ENCODE peak calls at places on chromosome 15, in eight cellular contexts. Q is HFF-Myc; H is NT2/D1; E is IMR-90; V is CD8-positive, alpha-beta T cell; A is CD8-positive, alpha-beta memory T cell; I is NCI-H524; W is EL. U is an unnamed sample.

GRCh38 chr15:78051622-78052405 is 25.7 kb downstream of the TBC1D2B start:
- DNase-seq in Q (no peak), H (no peak), E (peak), V (no peak), A (no peak), I (no peak), W (peak), U (no peak)

GRCh38 chr15:23118208-23118607 is 18.4 kb downstream of the GOLGA6L1 start:
- DNase-seq in Q (no peak), H (no peak), E (no peak), V (no peak), A (no peak), I (no peak), W (no peak), U (no peak)

GRCh38 chr15:50940506-50940905 is 32.0 kb downstream of the AP4E1 start:
- DNase-seq in Q (no peak), H (no peak), E (peak), V (no peak), A (no peak), I (no peak), W (peak), U (peak)

GRCh38 chr15:42632100-42632675 is 56.8 kb downstream of the STARD9 start:
- DNase-seq in Q (no peak), H (no peak), E (no peak), V (no peak), A (no peak), I (no peak), W (no peak), U (no peak)

GRCh38 chr15:29686445-29687203 is 135.6 kb downstream of the TJP1 start:
- DNase-seq in Q (no peak), H (no peak), E (no peak), V (no peak), A (no peak), I (no peak), W (no peak), U (no peak)

GRCh38 chr15:72382146-72382545 is 6.3 kb upstream of the HEXA start:
- DNase-seq in Q (no peak), H (no peak), E (no peak), V (no peak), A (no peak), I (no peak), W (no peak), U (no peak)

GRCh38 chr15:57720861-57721260 is 14.3 kb downstream of the POLR2M start:
- DNase-seq in Q (no peak), H (no peak), E (peak), V (no peak), A (no peak), I (no peak), W (no peak), U (no peak)

GRCh38 chr15:71010997-71011396 is 104.3 kb upstream of the THSD4 start:
- DNase-seq in Q (no peak), H (no peak), E (no peak), V (no peak), A (no peak), I (no peak), W (no peak), U (no peak)

GRCh38 chr15:78147566-78147965 is 1.6 kb upstream of the IDH3A start:
- DNase-seq in Q (no peak), H (no peak), E (no peak), V (no peak), A (no peak), I (no peak), W (no peak), U (no peak)

GRCh38 chr15:41022487-41023090 is 69.3 kb downstream of the CHAC1 start:
- DNase-seq in Q (no peak), H (peak), E (peak), V (peak), A (no peak), I (peak), W (peak), U (peak)

GRCh38 chr15:60620707-60621106 is 141.8 kb upstream of the ICE2 start:
- DNase-seq in Q (no peak), H (no peak), E (peak), V (no peak), A (no peak), I (no peak), W (no peak), U (no peak)

GRCh38 chr15:90607361-90607760 is 77.6 kb downstream of the CRTC3 start:
- DNase-seq in Q (no peak), H (no peak), E (no peak), V (no peak), A (no peak), I (no peak), W (no peak), U (no peak)

GRCh38 chr15:45319472-45320214 is 58.7 kb downstream of the GATM start:
- DNase-seq in Q (no peak), H (no peak), E (no peak), V (no peak), A (no peak), I (no peak), W (no peak), U (no peak)

GRCh38 chr15:98970799-98971198 is 36.8 kb downstream of the PGPEP1L start:
- DNase-seq in Q (no peak), H (no peak), E (no peak), V (no peak), A (no peak), I (no peak), W (no peak), U (no peak)

GRCh38 chr15:75158402-75158801 is 43.3 kb upstream of the C15orf39 start:
- DNase-seq in Q (no peak), H (no peak), E (no peak), V (no peak), A (no peak), I (no peak), W (no peak), U (no peak)

GRCh38 chr15:77959094-77959879 is 118.2 kb downstream of the TBC1D2B start:
- DNase-seq in Q (peak), H (peak), E (peak), V (peak), A (peak), I (peak), W (peak), U (peak)

GRCh38 chr15:86300371-86301106 is 220.9 kb downstream of the AGBL1 start:
- DNase-seq in Q (no peak), H (no peak), E (no peak), V (no peak), A (no peak), I (no peak), W (no peak), U (no peak)

GRCh38 chr15:66720206-66721010 is 18.4 kb downstream of the SMAD6 start:
- DNase-seq in Q (no peak), H (no peak), E (peak), V (no peak), A (no peak), I (no peak), W (peak), U (no peak)

GRCh38 chr15:25543156-25543555 is 104.3 kb upstream of the UBE3A start:
- DNase-seq in Q (peak), H (no peak), E (peak), V (no peak), A (no peak), I (no peak), W (peak), U (peak)

GRCh38 chr15:92495468-92495867 is 101.8 kb downstream of the ST8SIA2 start:
- DNase-seq in Q (no peak), H (no peak), E (no peak), V (no peak), A (no peak), I (peak), W (no peak), U (no peak)

GRCh38 chr15:42118650-42119531 is 24.5 kb upstream of the PLA2G4D start:
- DNase-seq in Q (no peak), H (no peak), E (no peak), V (no peak), A (no peak), I (no peak), W (no peak), U (no peak)

GRCh38 chr15:72740202-72740601 is 43.4 kb downstream of the ADPGK start:
- DNase-seq in Q (no peak), H (no peak), E (no peak), V (no peak), A (no peak), I (no peak), W (no peak), U (no peak)

GRCh38 chr15:85362436-85363048 is 17.9 kb upstream of the AKAP13 start:
- DNase-seq in Q (no peak), H (no peak), E (no peak), V (no peak), A (no peak), I (no peak), W (no peak), U (no peak)

GRCh38 chr15:39514933-39515332 is 65.9 kb upstream of the THBS1 start:
- DNase-seq in Q (no peak), H (no peak), E (no peak), V (no peak), A (no peak), I (no peak), W (no peak), U (no peak)

GRCh38 chr15:67915374-67916050 is 75.7 kb upstream of the RNU6-1 start:
- DNase-seq in Q (no peak), H (no peak), E (no peak), V (no peak), A (no peak), I (no peak), W (no peak), U (no peak)

GRCh38 chr15:74176262-74177208 is 3.0 kb downstream of the ISLR start:
- DNase-seq in Q (no peak), H (peak), E (no peak), V (no peak), A (no peak), I (no peak), W (no peak), U (no peak)

GRCh38 chr15:80630981-80631380 is 64.1 kb upstream of the ABHD17C start:
- DNase-seq in Q (no peak), H (no peak), E (no peak), V (no peak), A (no peak), I (no peak), W (no peak), U (no peak)

GRCh38 chr15:25777047-25777446 is 86.1 kb downstream of the ATP10A start:
- DNase-seq in Q (no peak), H (no peak), E (no peak), V (no peak), A (no peak), I (no peak), W (no peak), U (no peak)

GRCh38 chr15:96225642-96226259 is 104.7 kb upstream of the NR2F2 start:
- DNase-seq in Q (no peak), H (no peak), E (no peak), V (no peak), A (no peak), I (no peak), W (no peak), U (no peak)

GRCh38 chr15:64133619-64134018 is 17.9 kb upstream of the SNX22 start:
- DNase-seq in Q (no peak), H (no peak), E (no peak), V (no peak), A (no peak), I (no peak), W (no peak), U (no peak)

GRCh38 chr15:86919581-86919980 is 839.9 kb downstream of the AGBL1 start:
- DNase-seq in Q (no peak), H (no peak), E (no peak), V (no peak), A (no peak), I (no peak), W (no peak), U (no peak)

GRCh38 chr15:62874933-62875625 is 167.5 kb upstream of the TPM1 start:
- DNase-seq in Q (no peak), H (no peak), E (no peak), V (no peak), A (no peak), I (no peak), W (no peak), U (no peak)

GRCh38 chr15:52805351-52806283 is 15.5 kb upstream of the ONECUT1 start:
- DNase-seq in Q (no peak), H (no peak), E (no peak), V (no peak), A (peak), I (no peak), W (no peak), U (no peak)